ENCODE peak calls at places on chromosomes 12 and 14, in seven cellular contexts. K is anterior cingulate cortex; N is NCI-H1092 treated with DMSO at 0.1 percent for 48 hours; E is adipocyte; C is stimulated activated CD8-positive, alpha-beta memory T cell treated with anti-CD3 and anti-CD28 coated beads, Interleukin-7, amount 100 ng/mL, for 1 hour; O is GM19239; L is activated T-cell treated with anti-CD3 and anti-CD28 coated beads for 1 hour. F is an unnamed sample.

GRCh38 chr14:103204852-103205540 is 81.7 kb downstream of the TNFAIP2 start:
- DNase-seq in K (no peak), N (no peak), E (peak), C (no peak), O (no peak), L (no peak), F (no peak)

GRCh38 chr12:49089831-49090773 is 4.5 kb downstream of the DHH start:
- DNase-seq in K (no peak), N (no peak), E (peak), C (no peak), O (no peak), L (no peak), F (peak)

GRCh38 chr12:121461048-121461447 is 61.1 kb downstream of the RNF34 start:
- DNase-seq in K (no peak), N (no peak), E (no peak), C (no peak), O (no peak), L (no peak), F (no peak)

GRCh38 chr12:91978143-91978542 is 167.5 kb downstream of the BTG1 start:
- DNase-seq in K (no peak), N (no peak), E (no peak), C (no peak), O (no peak), L (no peak), F (no peak)

GRCh38 chr12:95216704-95217376 is 427 bp downstream of the FGD6 start:
- DNase-seq in K (no peak), N (peak), E (no peak), C (no peak), O (no peak), L (no peak), F (no peak)

GRCh38 chr12:92065018-92065499 is 80.6 kb downstream of the BTG1 start:
- DNase-seq in K (no peak), N (peak), E (peak), C (no peak), O (no peak), L (no peak), F (peak)

GRCh38 chr12:56193025-56193578 is 3.8 kb upstream of the SMARCC2 start:
- DNase-seq in K (peak), N (peak), E (peak), C (peak), O (peak), L (peak), F (peak)

GRCh38 chr12:46442239-46442638 is 69.7 kb upstream of the SLC38A2 start:
- DNase-seq in K (no peak), N (no peak), E (peak), C (no peak), O (no peak), L (no peak), F (peak)

GRCh38 chr12:41293011-41293410 is 104.9 kb downstream of the PDZRN4 start:
- DNase-seq in K (no peak), N (no peak), E (no peak), C (no peak), O (no peak), L (no peak), F (no peak)